ENCODE peak calls at places on chromosomes 11 and 22, in ten cellular contexts. G is GM23338, F is HCT116, W is transverse colon, T is GM12878, E is prostate gland, K is stomach, P is suprapubic skin, A is HL-60, N is SK-N-SH. B is an unnamed sample.

GRCh38 chr22:27829620-27830019 is 28.1 kb upstream of the MN1 start:
- DNase-seq in G (no peak), F (no peak), W (no peak), T (no peak), E (no peak), K (no peak), P (no peak), A (no peak), N (no peak), B (no peak)

GRCh38 chr11:46293616-46294015 is 16.2 kb downstream of the CREB3L1 start:
- DNase-seq in G (no peak), F (no peak), W (no peak), T (no peak), E (no peak), K (no peak), P (no peak), A (no peak), N (no peak), B (no peak)

GRCh38 chr11:118641463-118642019 is 34.1 kb downstream of the PHLDB1 start:
- DNase-seq in G (no peak), F (no peak), W (peak; percentile 78), T (no peak), E (peak; percentile 61), K (peak; percentile 88), P (no peak), A (no peak), N (peak; percentile 54), B (no peak)

GRCh38 chr11:85685820-85686459 is at the start of gene CCDC89:
- DNase-seq in G (peak; percentile 46), F (no peak), W (peak; percentile 48), T (no peak), E (no peak), K (peak; percentile 30), P (peak; percentile 86), A (no peak), N (peak; percentile 79), B (no peak)

GRCh38 chr22:38921801-38922200 is 35.6 kb upstream of the APOBEC3A start:
- DNase-seq in G (no peak), F (no peak), W (no peak), T (no peak), E (no peak), K (no peak), P (no peak), A (no peak), N (no peak), B (no peak)

GRCh38 chr11:61454520-61454919 is 24.6 kb downstream of the SDHAF2 start:
- DNase-seq in G (no peak), F (no peak), W (no peak), T (no peak), E (no peak), K (no peak), P (no peak), A (no peak), N (no peak), B (no peak)

GRCh38 chr22:46649176-46650077 is 29.2 kb downstream of the GRAMD4 start:
- DNase-seq in G (no peak), F (no peak), W (no peak), T (no peak), E (peak; percentile 81), K (peak; percentile 39), P (no peak), A (no peak), N (no peak), B (no peak)

GRCh38 chr11:6333112-6333511 is 12.8 kb upstream of the CAVIN3 start:
- DNase-seq in G (no peak), F (no peak), W (no peak), T (no peak), E (no peak), K (no peak), P (no peak), A (no peak), N (peak; percentile 26), B (no peak)

GRCh38 chr11:120612363-120613263 is 101.1 kb downstream of the GRIK4 start:
- DNase-seq in G (no peak), F (no peak), W (peak; percentile 28), T (peak; percentile 94), E (no peak), K (peak; percentile 27), P (no peak), A (no peak), N (no peak), B (no peak)

DNA sequence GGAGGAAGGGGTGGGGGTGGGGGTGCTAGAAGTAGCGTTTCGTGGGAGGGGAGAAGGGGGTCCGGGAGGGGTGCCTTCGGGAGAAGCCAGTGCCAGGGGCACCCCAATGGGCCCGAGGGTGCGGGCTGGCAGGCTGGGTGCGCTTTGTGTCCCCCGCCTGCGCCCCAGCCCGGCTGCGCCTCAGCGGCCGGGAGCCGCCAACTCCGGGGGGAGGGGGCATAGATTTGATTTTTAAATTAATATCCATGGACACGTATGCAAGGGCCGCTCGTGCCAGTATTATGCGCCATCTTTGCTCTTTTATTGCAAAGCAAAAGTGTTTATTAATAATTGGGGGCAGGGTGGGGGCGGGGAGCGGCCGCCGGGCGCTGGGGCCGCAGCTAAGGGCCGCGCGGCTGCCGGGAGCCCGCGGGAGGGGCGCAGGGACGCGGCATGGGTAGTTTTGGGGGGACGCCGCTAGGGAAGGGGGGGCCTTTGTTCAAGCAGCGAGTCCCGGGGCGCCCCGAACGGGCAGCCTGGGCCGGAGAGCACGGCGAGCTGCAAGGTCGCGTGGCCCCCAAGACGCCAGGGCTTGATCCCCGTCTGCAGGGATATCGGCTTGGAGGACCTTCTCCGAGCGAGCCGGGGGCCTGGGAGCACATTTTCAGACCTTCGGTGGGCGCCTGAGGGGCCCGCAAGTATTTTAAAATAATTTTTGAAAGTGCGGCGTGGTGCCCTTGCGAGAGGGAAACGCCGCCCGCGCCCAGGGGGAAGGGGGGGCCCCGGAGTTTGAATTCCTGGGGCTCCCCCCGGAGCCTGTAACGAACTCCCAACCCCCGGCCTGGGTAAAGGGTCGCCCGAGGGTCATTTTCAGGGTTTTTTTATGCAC is 959 bp downstream of the CCND1 start:
- DNase-seq in G (no peak), F (no peak), W (no peak), T (no peak), E (no peak), K (no peak), P (no peak), A (no peak), N (peak; percentile 51), B (no peak)
- TF ChIP-seq POLR2AphosphoS5 in G (no peak), F (peak; percentile 34), W (no peak), T (no peak), E (no peak), K (no peak), P (no peak), A (no peak), N (peak; percentile 10), B (no peak)

GRCh38 chr11:33735166-33735425 is 1.1 kb downstream of the CD59 start:
- DNase-seq in G (peak; percentile 19), F (no peak), W (no peak), T (no peak), E (no peak), K (no peak), P (no peak), A (peak; percentile 12), N (no peak), B (no peak)

GRCh38 chr11:33735426-33736147 is 636 bp downstream of the CD59 start:
- DNase-seq in G (peak; percentile 52), F (no peak), W (peak; percentile 57), T (peak; percentile 37), E (peak; percentile 30), K (peak; percentile 50), P (peak; percentile 67), A (peak; percentile 73), N (peak; percentile 66), B (no peak)

GRCh38 chr11:33734441-33735165 is 1.6 kb downstream of the CD59 start:
- DNase-seq in G (no peak), F (no peak), W (peak; percentile 46), T (no peak), E (no peak), K (peak; percentile 55), P (peak; percentile 73), A (no peak), N (no peak), B (no peak)

GRCh38 chr11:33736148-33736809 is at the start of gene CD59:
- DNase-seq in G (peak; percentile 97), F (peak; percentile 76), W (peak; percentile 98), T (peak; percentile 54), E (peak; percentile 96), K (peak; percentile 98), P (peak; percentile 98), A (peak; percentile 93), N (peak; percentile 97), B (no peak)

DNA sequence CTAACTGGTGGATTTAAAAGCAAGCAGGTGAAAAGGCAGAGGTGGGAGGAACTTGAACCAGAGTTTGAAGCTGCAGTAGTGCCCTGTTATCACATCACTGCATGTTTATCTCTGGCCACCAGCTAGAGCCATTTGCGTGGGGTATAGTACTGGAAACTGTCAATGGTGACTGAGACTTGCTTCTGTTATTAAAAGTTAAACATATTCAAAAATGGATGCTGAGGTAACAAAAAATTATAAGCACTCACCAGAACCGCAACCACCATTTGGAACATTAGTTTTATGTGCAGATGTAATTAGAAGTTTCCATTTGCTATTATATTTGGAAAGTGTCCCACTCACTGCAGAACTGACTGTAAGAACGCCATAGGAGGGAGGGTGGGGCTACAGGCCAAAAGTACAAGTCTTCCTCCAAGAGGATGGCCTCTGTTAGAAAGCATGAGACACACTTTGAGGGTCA is 1.2 kb upstream of the CD59 start:
- DNase-seq in G (no peak), F (no peak), W (no peak), T (no peak), E (no peak), K (no peak), P (no peak), A (no peak), N (no peak), B (no peak)
- H3K4me3 ChIP-seq in G (peak overlapping the region; percentile 98), F (peak overlapping the region; percentile 88), W (no peak overlapping the region), T (no peak overlapping the region), E (no peak overlapping the region), K (peak overlapping the region; percentile 75), P (no peak overlapping the region), A (no peak overlapping the region), N (peak overlapping the region; percentile 91), B (peak overlapping the region; percentile 95)

DNA sequence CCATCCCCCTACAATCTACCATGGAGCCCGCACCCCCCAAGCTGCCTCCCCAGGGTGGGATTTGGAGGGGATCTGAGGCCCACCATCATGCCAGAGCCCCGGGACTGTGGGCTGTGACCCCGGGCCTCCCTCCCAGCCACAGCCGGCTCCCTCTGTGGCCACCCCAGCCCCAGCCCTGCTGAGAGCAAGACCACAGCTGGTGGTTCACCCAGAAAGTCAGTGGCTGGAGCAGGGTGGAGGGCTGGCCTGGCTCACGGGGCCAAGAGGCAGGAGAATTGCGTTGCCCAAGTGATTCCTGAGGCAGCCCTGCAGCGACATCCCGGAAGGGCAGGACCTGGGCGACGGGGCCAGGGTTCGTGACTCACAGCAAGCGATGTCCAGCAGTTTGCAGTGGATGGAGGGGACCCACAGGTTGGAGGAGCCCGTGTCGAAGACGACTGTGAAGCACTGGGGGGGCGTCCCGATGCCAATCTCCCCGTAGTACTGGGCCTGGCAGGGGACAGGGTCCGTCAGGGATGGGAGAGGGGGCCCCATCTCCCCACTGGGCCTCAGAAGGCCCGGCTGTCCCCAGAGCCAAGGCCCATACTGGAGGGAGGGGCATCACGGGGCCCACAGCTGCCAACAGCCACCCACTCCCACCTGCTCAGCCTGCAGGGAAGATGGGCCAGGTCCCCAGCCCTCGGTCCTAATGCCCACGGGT is 4.4 kb downstream of the CTSD start:
- DNase-seq in G (no peak), F (no peak), W (no peak), T (no peak), E (no peak), K (no peak), P (no peak), A (no peak), N (no peak), B (no peak)
- TF ChIP-seq POLR2AphosphoS5 in G (no peak), F (no peak), W (no peak), T (no peak), E (no peak), K (no peak), P (no peak), A (peak; percentile 19), N (no peak), B (no peak)

GRCh38 chr11:78332872-78333271 is 84.7 kb downstream of the GAB2 start:
- DNase-seq in G (no peak), F (no peak), W (no peak), T (no peak), E (no peak), K (no peak), P (no peak), A (no peak), N (no peak), B (no peak)
- H3K4me3 ChIP-seq in G (no peak overlapping the region), F (no peak overlapping the region), W (no peak overlapping the region), T (no peak overlapping the region), E (no peak overlapping the region), K (no peak overlapping the region), P (no peak overlapping the region), A (no peak overlapping the region), N (no peak overlapping the region), B (no peak overlapping the region)

B was measured in Panc1.